ENCODE peak calls at places on chromosomes 2 and 18, in seven cellular contexts. T, D, A, C, H, E and M are unnamed samples.

GRCh38 chr18:25349926-25350560 is 1.9 kb downstream of the ZNF521 start:
- DNase-seq in T (no peak), D (peak; percentile 41), A (peak; percentile 70), C (peak; percentile 13), H (no peak), E (peak; percentile 21), M (no peak)

GRCh38 chr2:27255660-27256059 is 7.2 kb downstream of the SLC30A3 start:
- DNase-seq in T (no peak), D (no peak), A (no peak), C (peak; percentile 67), H (no peak), E (no peak), M (no peak)

GRCh38 chr2:72548081-72548764 is 277.6 kb downstream of the EXOC6B start:
- DNase-seq in T (no peak), D (no peak), A (no peak), C (no peak), H (no peak), E (no peak), M (no peak)

GRCh38 chr2:157444643-157445040 is 753 bp upstream of the CYTIP start:
- DNase-seq in T (no peak), D (no peak), A (no peak), C (no peak), H (no peak), E (no peak), M (no peak)

GRCh38 chr2:232318175-232318855 is 60.2 kb upstream of the ALPP start:
- DNase-seq in T (no peak), D (no peak), A (no peak), C (no peak), H (no peak), E (no peak), M (no peak)

GRCh38 chr2:3242747-3243369 is 134.8 kb downstream of the EIPR1 start:
- DNase-seq in T (no peak), D (no peak), A (no peak), C (peak; percentile 27), H (no peak), E (no peak), M (no peak)

GRCh38 chr18:23113576-23113975 is 21.7 kb upstream of the CABLES1 start:
- DNase-seq in T (no peak), D (no peak), A (peak; percentile 37), C (no peak), H (no peak), E (no peak), M (no peak)

GRCh38 chr2:10120938-10121574 is 1.5 kb upstream of the RRM2 start:
- DNase-seq in T (no peak), D (no peak), A (no peak), C (peak; percentile 21), H (no peak), E (no peak), M (no peak)

GRCh38 chr2:65331361-65331760 is 101.0 kb downstream of the SPRED2 start:
- DNase-seq in T (no peak), D (no peak), A (no peak), C (peak; percentile 19), H (no peak), E (no peak), M (no peak)

GRCh38 chr2:187397870-187398269 is 50.2 kb downstream of the CALCRL start:
- DNase-seq in T (no peak), D (no peak), A (no peak), C (no peak), H (no peak), E (no peak), M (no peak)

GRCh38 chr18:28095041-28095440 is 81.9 kb downstream of the CDH2 start:
- DNase-seq in T (no peak), D (no peak), A (no peak), C (peak; percentile 77), H (no peak), E (no peak), M (no peak)

GRCh38 chr2:32418777-32419176 is 62.0 kb downstream of the BIRC6 start:
- DNase-seq in T (peak; percentile 15), D (no peak), A (no peak), C (peak; percentile 75), H (no peak), E (no peak), M (no peak)

GRCh38 chr2:100819365-100820345 is at the start of gene NPAS2:
- DNase-seq in T (no peak), D (peak; percentile 49), A (peak; percentile 73), C (peak; percentile 46), H (peak; percentile 47), E (peak; percentile 30), M (no peak)

GRCh38 chr2:203603451-203604389 is 68.6 kb upstream of the RAPH1 start:
- DNase-seq in T (no peak), D (no peak), A (no peak), C (no peak), H (no peak), E (no peak), M (no peak)

GRCh38 chr2:26605969-26606846 is 35.0 kb downstream of the CIB4 start:
- DNase-seq in T (no peak), D (peak; percentile 29), A (no peak), C (no peak), H (no peak), E (no peak), M (no peak)

GRCh38 chr18:10560457-10561045 is 34.7 kb downstream of the NAPG start:
- DNase-seq in T (peak; percentile 53), D (peak; percentile 82), A (peak; percentile 79), C (peak; percentile 72), H (peak; percentile 35), E (peak; percentile 69), M (no peak)

GRCh38 chr2:603869-604268 is 73.3 kb downstream of the TMEM18 start:
- DNase-seq in T (no peak), D (peak; percentile 8), A (no peak), C (no peak), H (peak; percentile 15), E (no peak), M (no peak)

GRCh38 chr2:7837232-7837760 is 844.6 kb upstream of the ID2 start:
- DNase-seq in T (no peak), D (no peak), A (no peak), C (no peak), H (no peak), E (no peak), M (no peak)

GRCh38 chr18:11203998-11204397 is 54.6 kb upstream of the PIEZO2 start:
- DNase-seq in T (no peak), D (no peak), A (no peak), C (no peak), H (no peak), E (no peak), M (no peak)

GRCh38 chr2:231856959-231857358 is 69.2 kb downstream of the NPPC start:
- DNase-seq in T (no peak), D (no peak), A (no peak), C (no peak), H (no peak), E (no peak), M (no peak)

GRCh38 chr2:121076885-121077549 is 208.0 kb downstream of the TFCP2L1 start:
- DNase-seq in T (no peak), D (peak; percentile 91), A (no peak), C (peak; percentile 28), H (peak; percentile 58), E (peak; percentile 47), M (peak; percentile 49)

GRCh38 chr18:44743626-44744025 is 62.9 kb downstream of the SETBP1 start:
- DNase-seq in T (no peak), D (no peak), A (no peak), C (no peak), H (no peak), E (no peak), M (no peak)

GRCh38 chr2:121386707-121387106 is 101.7 kb upstream of the TFCP2L1 start:
- DNase-seq in T (no peak), D (no peak), A (no peak), C (peak; percentile 76), H (no peak), E (no peak), M (no peak)

GRCh38 chr2:179860255-179861026 is 971 bp downstream of the ZNF385B start:
- DNase-seq in T (no peak), D (peak; percentile 47), A (peak; percentile 61), C (no peak), H (no peak), E (no peak), M (no peak)

DNA sequence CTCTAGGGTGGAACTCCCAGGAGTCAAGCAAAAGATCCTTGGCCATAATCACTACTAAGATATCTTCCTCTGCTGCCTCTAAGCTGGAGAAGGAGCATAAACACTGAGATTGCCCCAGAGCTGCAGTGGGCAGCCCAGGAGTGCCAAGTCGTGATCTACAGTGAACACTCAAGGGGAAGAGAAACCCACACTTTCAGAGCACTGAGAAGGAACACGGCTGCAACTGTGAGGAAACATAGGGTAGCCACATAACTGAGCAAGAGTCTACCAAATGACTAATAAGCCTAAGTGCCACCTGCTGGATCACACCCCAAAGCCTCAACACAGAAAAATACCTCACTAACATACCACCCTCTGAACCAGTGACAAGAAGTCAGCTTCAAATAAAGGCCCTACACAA is 79.6 kb upstream of the RAB12 start:
- DNase-seq in T (no peak), D (no peak), A (no peak), C (no peak), H (no peak), E (no peak), M (no peak)
- H3K9me3 ChIP-seq in T (no peaks in the 10 kb centered on the region), D (no peaks in the 10 kb centered on the region), A (peaks cover 16% of the 10 kb centered on the region), C (peaks cover 2% of the 10 kb centered on the region), H (peaks cover 15% of the 10 kb centered on the region), E (peaks cover 21% of the 10 kb centered on the region), M (peaks cover 4% of the 10 kb centered on the region)

DNA sequence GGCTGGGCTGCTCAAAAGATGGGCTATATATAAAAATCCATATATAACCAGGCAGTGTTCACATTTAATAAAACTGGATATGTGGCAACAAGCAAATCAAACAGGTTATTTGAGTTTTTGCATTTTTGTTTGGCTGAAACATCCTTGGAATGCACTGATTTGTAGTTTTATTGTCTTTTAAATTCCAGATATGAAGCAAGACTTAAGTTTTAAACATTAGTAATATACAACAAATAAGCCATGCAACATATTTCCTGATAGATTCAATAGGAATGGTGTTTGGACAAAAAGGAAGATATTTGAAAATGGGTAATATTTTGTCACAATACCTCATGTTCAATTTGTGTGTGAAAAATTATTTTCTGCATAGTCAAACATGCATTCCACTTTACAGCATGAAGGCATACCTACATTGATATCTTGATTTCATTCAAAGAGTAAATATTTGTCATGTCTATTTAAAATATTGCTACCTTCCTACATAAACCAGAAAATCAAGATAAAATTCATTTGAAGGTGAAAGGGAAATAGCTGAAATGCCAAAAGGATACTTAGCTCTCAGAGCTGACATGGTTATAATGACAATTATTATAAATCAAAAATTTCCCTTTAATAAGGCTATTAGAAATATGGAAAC is 132.3 kb upstream of the NETO1 start:
- DNase-seq in T (no peak), D (no peak), A (no peak), C (no peak), H (no peak), E (no peak), M (no peak)
- H3K9me3 ChIP-seq in T (no peaks in the 10 kb centered on the region), D (no peaks in the 10 kb centered on the region), A (no peaks in the 10 kb centered on the region), C (peaks cover 3% of the 10 kb centered on the region), H (no peaks in the 10 kb centered on the region), E (no peaks in the 10 kb centered on the region), M (no peaks in the 10 kb centered on the region)

DNA sequence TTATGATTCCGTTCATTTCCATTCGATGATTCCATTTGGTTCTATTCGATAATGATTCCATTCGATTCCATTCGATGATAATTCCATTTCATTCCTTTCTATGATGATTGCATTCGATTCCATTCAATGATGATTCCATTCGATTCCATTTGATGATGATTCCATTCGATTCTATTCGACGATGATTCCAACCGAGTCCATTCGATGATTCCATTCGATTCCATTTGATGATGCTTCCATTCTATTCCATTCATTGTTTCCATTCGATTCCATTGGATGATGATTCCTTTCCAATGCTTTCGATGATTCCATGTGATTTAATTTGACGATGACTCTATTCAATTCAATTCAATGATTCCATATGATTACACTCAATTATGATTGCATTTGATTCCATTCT is 1093.5 kb downstream of the RPIA start:
- DNase-seq in T (no peak), D (no peak), A (no peak), C (no peak), H (no peak), E (no peak), M (no peak)
- H3K9me3 ChIP-seq in T (peaks cover 35% of the 10 kb centered on the region), D (peaks cover 100% of the 10 kb centered on the region), A (peaks cover 71% of the 10 kb centered on the region), C (peaks cover 30% of the 10 kb centered on the region), H (peaks cover 34% of the 10 kb centered on the region), E (peaks cover 15% of the 10 kb centered on the region), M (peaks cover 28% of the 10 kb centered on the region)

GRCh38 chr18:71388148-71388547 is 1099.3 kb downstream of the SOCS6 start:
- DNase-seq in T (no peak), D (no peak), A (no peak), C (no peak), H (no peak), E (no peak), M (no peak)
- H3K9me3 ChIP-seq in T (no peaks in the 10 kb centered on the region), D (no peaks in the 10 kb centered on the region), A (no peaks in the 10 kb centered on the region), C (peaks cover 1% of the 10 kb centered on the region), H (no peaks in the 10 kb centered on the region), E (no peaks in the 10 kb centered on the region), M (no peaks in the 10 kb centered on the region)